ENCODE peak calls at places on chromosomes 1 and 21, in five cellular contexts. B is stimulated activated naive CD8-positive, alpha-beta T cell treated with anti-CD3 and anti-CD28 coated beads, Interleukin-15, Interleukin-2, amounts not matched to agents 100 U/mL and 50 U/mL, for 24 hours; L is fibroblast of lung; Y is lower leg skin; I is CD8-positive, alpha-beta memory T cell. E is an unnamed sample.

GRCh38 chr1:74505889-74506288 is 6.5 kb downstream of the LRRC53 start:
- DNase-seq in L (no peak), B (no peak), I (no peak), Y (no peak), E (no peak)

GRCh38 chr1:48006318-48006717 is 9.1 kb upstream of the TRABD2B start:
- DNase-seq in L (peak), I (no peak), Y (no peak), B (no peak), E (no peak)

GRCh38 chr1:110097507-110098221 is 14.6 kb upstream of the UBL4B start:
- DNase-seq in Y (no peak), B (no peak), I (no peak), L (no peak), E (no peak)

GRCh38 chr1:119729044-119729443 is 17.3 kb downstream of the PHGDH start:
- DNase-seq in Y (no peak), B (no peak), L (no peak), I (no peak), E (no peak)

GRCh38 chr1:33454646-33455282 is 17.7 kb upstream of the ZSCAN20 start:
- DNase-seq in Y (no peak), B (no peak), I (no peak), L (peak), E (no peak)

GRCh38 chr1:219587401-219587800 is 25.5 kb downstream of the ZC3H11B start:
- DNase-seq in L (no peak), Y (no peak), B (no peak), I (no peak), E (no peak)

GRCh38 chr1:209168204-209168603 is 415.3 kb upstream of the CAMK1G start:
- DNase-seq in L (peak), B (no peak), Y (no peak), I (no peak), E (no peak)

GRCh38 chr1:237258871-237259270 is 216.9 kb downstream of the RYR2 start:
- DNase-seq in B (no peak), I (no peak), Y (no peak), L (peak), E (no peak)

GRCh38 chr21:34928637-34929036 is 120.5 kb downstream of the RUNX1 start:
- DNase-seq in I (no peak), L (no peak), Y (no peak), B (no peak), E (no peak)

GRCh38 chr1:242011879-242012674 is 13.2 kb upstream of the MAP1LC3C start:
- DNase-seq in B (no peak), L (no peak), Y (no peak), I (no peak), E (no peak)

GRCh38 chr1:51215169-51215568 is 20.9 kb upstream of the RNF11 start:
- DNase-seq in L (no peak), I (no peak), Y (no peak), B (no peak), E (no peak)

GRCh38 chr1:117567435-117567834 is 38.4 kb upstream of the TENT5C start:
- DNase-seq in L (no peak), B (no peak), Y (peak), I (no peak), E (peak)